ENCODE peak calls at places on chromosomes 1 and 21, in nine cellular contexts. G, I, W, M, P, Q, T, Y and F are unnamed samples. For H3K27me3 and H3K9me3, the result is how much of the 10 kb centered on the place peaks cover.

GRCh38 chr1:201888282-201889033 is at the start of gene SHISA4:
- DNase-seq in Y (peak), I (peak), W (peak), P (peak), Q (peak), T (peak), M (peak), G (peak), F (peak)

GRCh38 chr1:7888248-7889010 is 35.6 kb upstream of the UTS2 start:
- DNase-seq in M (peak), P (peak), T (no peak), G (peak), Q (no peak), W (no peak), Y (no peak), I (no peak), F (no peak)

GRCh38 chr1:204578867-204579664 is 62.9 kb downstream of the MDM4 start:
- DNase-seq in Y (peak), G (no peak), W (no peak), M (peak), I (no peak), P (peak), T (no peak), Q (no peak), F (no peak)

GRCh38 chr1:96721053-96721381 is 567 bp upstream of the PTBP2 start:
- DNase-seq in P (no peak), T (no peak), G (no peak), W (no peak), M (no peak), Q (no peak), Y (no peak), I (no peak), F (no peak)

GRCh38 chr1:110466646-110467280 is 15.8 kb downstream of the PROK1 start:
- DNase-seq in P (no peak), I (no peak), W (no peak), M (no peak), Y (no peak), Q (no peak), T (no peak), G (no peak), F (no peak)

GRCh38 chr1:22001409-22001808 is at the start of gene CELA3A:
- DNase-seq in M (no peak), Y (no peak), P (no peak), G (no peak), I (no peak), W (no peak), Q (no peak), T (no peak), F (no peak)

GRCh38 chr1:52558941-52559340 is 6.0 kb upstream of the TUT4 start:
- DNase-seq in T (no peak), M (no peak), Q (peak), G (no peak), I (no peak), P (no peak), W (no peak), Y (no peak), F (no peak)

GRCh38 chr1:67724928-67725560 is 40.0 kb downstream of the GADD45A start:
- DNase-seq in M (peak), I (no peak), Q (no peak), W (no peak), P (peak), T (peak), Y (no peak), G (peak), F (no peak)

GRCh38 chr1:58365328-58365727 is 181.2 kb downstream of the OMA1 start:
- DNase-seq in P (no peak), T (no peak), G (no peak), Q (no peak), Y (no peak), M (no peak), I (no peak), W (no peak), F (no peak)

GRCh38 chr1:223208164-223209075 is 65.4 kb upstream of the TLR5 start:
- DNase-seq in Q (no peak), M (no peak), W (no peak), Y (no peak), T (no peak), P (no peak), I (no peak), G (peak), F (no peak)

GRCh38 chr1:207336559-207337467 is 15.3 kb downstream of the CD55 start:
- DNase-seq in G (peak), M (peak), I (no peak), T (no peak), Q (no peak), P (no peak), Y (no peak), W (no peak), F (no peak)

GRCh38 chr21:46096997-46097825 is 701 bp upstream of the COL6A2 start:
- DNase-seq in T (peak), Q (no peak), Y (peak), W (no peak), I (peak), G (no peak), P (peak), M (peak), F (no peak)

GRCh38 chr1:239170828-239171227 is 215.5 kb upstream of the CHRM3 start:
- DNase-seq in I (no peak), Y (no peak), Q (no peak), G (no peak), P (no peak), W (no peak), M (no peak), T (no peak), F (no peak)

GRCh38 chr1:18948913-18949688 is 7.4 kb downstream of the IFFO2 start:
- DNase-seq in G (peak), Q (no peak), M (peak), I (peak), Y (no peak), T (peak), P (peak), W (no peak), F (no peak)

GRCh38 chr1:117657031-117657430 is 51.2 kb downstream of the TENT5C start:
- DNase-seq in G (peak), Q (no peak), W (peak), P (peak), Y (no peak), T (no peak), I (no peak), M (peak), F (no peak)

GRCh38 chr1:91730781-91731732 is 154.9 kb downstream of the TGFBR3 start:
- DNase-seq in W (peak), T (peak), G (peak), Q (peak), M (peak), I (peak), P (peak), Y (no peak), F (no peak)

GRCh38 chr1:19468397-19468956 is 16.9 kb downstream of the CAPZB start:
- DNase-seq in P (no peak), G (no peak), Y (no peak), M (no peak), T (no peak), Q (no peak), I (no peak), W (no peak), F (no peak)

GRCh38 chr1:24702511-24703293 is 42.5 kb upstream of the CLIC4 start:
- DNase-seq in M (peak), Q (no peak), W (no peak), G (peak), P (no peak), I (no peak), T (peak), Y (no peak), F (no peak)

GRCh38 chr1:110155878-110156522 is 5.7 kb downstream of the SLC6A17 start:
- DNase-seq in M (peak), W (no peak), G (peak), P (peak), I (peak), Q (peak), Y (peak), T (peak), F (no peak)

GRCh38 chr1:78370356-78370755 is 120.4 kb upstream of the PTGFR start:
- DNase-seq in P (peak), I (no peak), W (no peak), T (no peak), Q (no peak), Y (no peak), G (peak), M (peak), F (no peak)

GRCh38 chr1:165645654-165646366 is 14.8 kb downstream of the MGST3 start:
- DNase-seq in I (no peak), W (no peak), T (no peak), G (no peak), M (no peak), Y (no peak), P (no peak), Q (no peak), F (no peak)

GRCh38 chr1:116570358-116571214 is at the start of gene CD58:
- DNase-seq in T (peak), Y (peak), I (peak), P (peak), M (peak), W (peak), G (peak), Q (peak), F (peak)

GRCh38 chr1:221740941-221741363 is 937 bp downstream of the DUSP10 start:
- DNase-seq in I (no peak), Q (peak), Y (peak), P (peak), M (no peak), T (peak), W (no peak), G (no peak), F (no peak)

GRCh38 chr21:37375866-37376574 is 9.4 kb downstream of the DYRK1A start:
- DNase-seq in I (no peak), W (no peak), T (no peak), M (no peak), P (no peak), Q (no peak), Y (no peak), G (no peak), F (no peak)

GRCh38 chr1:51924455-51924854 is 45.9 kb upstream of the NRDC start:
- DNase-seq in T (no peak), I (no peak), M (no peak), Y (no peak), Q (no peak), G (peak), W (no peak), P (peak), F (no peak)

GRCh38 chr21:23986987-23987386 is 1620.3 kb downstream of the MRPL39 start:
- DNase-seq in T (no peak), Y (no peak), W (no peak), Q (no peak), P (no peak), I (no peak), M (no peak), G (no peak), F (no peak)

GRCh38 chr1:2438641-2439040 is 26.3 kb upstream of the PEX10 start:
- DNase-seq in G (no peak), M (no peak), Q (no peak), I (no peak), P (no peak), Y (no peak), T (no peak), W (no peak), F (no peak)

GRCh38 chr1:2437617-2438016 is 25.3 kb upstream of the PEX10 start:
- DNase-seq in M (no peak), G (no peak), Q (no peak), P (no peak), T (no peak), Y (no peak), I (no peak), W (no peak), F (no peak)

GRCh38 chr1:2439369-2439768 is 27.0 kb upstream of the PEX10 start:
- DNase-seq in W (no peak), I (no peak), P (no peak), G (no peak), T (no peak), Y (no peak), Q (no peak), M (no peak), F (no peak)

GRCh38 chr1:2436876-2437275 is 24.5 kb upstream of the PEX10 start:
- DNase-seq in M (no peak), T (no peak), I (no peak), P (no peak), G (no peak), Y (no peak), Q (no peak), W (no peak), F (no peak)

DNA sequence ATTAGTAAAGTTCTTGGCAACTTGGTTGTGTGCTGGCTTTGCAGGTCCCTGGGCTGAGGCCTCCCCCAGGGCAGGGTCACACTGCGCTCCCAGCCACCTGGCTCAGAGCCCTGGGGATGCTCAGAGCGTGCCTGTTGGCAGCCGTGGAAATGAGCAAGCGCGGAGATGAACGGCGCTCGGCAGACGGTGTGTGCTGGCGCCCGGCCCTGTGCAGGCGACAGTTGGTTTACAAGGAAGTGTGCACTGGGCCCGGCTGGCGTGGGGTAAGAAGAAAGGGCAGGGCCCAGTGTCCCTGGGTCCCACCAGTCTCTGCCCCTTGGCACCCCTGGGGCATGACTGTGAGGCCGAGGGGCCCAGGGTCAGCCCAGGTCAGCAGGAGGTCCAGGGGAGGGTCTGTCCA is 25.7 kb upstream of the PEX10 start:
- DNase-seq in T (no peak), I (no peak), P (peak), W (no peak), G (no peak), Y (no peak), Q (no peak), M (no peak), F (no peak)
- H3K27me3 ChIP-seq in T (half or more), I (under half), P (under half), W (under half), G (under half), Y (under half), Q (under half), M (under half), F (under half)

GRCh38 chr1:82874041-82874440 is 1073.3 kb downstream of the ADGRL2 start:
- DNase-seq in Y (no peak), M (no peak), G (no peak), W (no peak), Q (no peak), I (no peak), T (no peak), P (no peak), F (no peak)
- H3K9me3 ChIP-seq in Y (under half), M (under half), G (under half), W (under half), Q (under half), I (under half), T (under half), P (under half), F (under half)

DNA sequence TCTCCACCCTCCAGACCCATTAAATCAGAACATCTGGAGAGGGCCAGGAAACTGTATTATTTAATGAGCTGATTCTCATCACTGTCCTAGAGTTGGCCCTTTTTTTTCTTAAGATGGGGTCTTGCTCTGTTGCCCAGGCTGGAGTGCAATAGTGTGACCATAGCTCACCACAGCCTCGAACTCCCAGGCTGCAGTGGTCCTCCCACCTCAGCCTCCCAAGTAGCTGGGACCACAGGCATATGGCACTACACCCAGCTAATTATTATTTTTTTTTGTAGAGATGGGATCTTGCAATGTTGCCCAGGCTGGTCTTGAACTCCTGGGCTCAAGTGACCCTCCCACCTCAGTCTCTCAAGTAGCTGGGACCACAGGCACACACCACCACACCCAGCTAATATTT is 67.1 kb upstream of the EFHD2 start:
- DNase-seq in M (no peak), Q (no peak), T (no peak), Y (no peak), P (no peak), G (no peak), I (no peak), W (no peak), F (no peak)
- H3K27ac ChIP-seq in M (no peak), Q (no peak), T (no peak), Y (no peak), P (peak), G (no peak), I (peak), W (no peak), F (no peak)

DNA sequence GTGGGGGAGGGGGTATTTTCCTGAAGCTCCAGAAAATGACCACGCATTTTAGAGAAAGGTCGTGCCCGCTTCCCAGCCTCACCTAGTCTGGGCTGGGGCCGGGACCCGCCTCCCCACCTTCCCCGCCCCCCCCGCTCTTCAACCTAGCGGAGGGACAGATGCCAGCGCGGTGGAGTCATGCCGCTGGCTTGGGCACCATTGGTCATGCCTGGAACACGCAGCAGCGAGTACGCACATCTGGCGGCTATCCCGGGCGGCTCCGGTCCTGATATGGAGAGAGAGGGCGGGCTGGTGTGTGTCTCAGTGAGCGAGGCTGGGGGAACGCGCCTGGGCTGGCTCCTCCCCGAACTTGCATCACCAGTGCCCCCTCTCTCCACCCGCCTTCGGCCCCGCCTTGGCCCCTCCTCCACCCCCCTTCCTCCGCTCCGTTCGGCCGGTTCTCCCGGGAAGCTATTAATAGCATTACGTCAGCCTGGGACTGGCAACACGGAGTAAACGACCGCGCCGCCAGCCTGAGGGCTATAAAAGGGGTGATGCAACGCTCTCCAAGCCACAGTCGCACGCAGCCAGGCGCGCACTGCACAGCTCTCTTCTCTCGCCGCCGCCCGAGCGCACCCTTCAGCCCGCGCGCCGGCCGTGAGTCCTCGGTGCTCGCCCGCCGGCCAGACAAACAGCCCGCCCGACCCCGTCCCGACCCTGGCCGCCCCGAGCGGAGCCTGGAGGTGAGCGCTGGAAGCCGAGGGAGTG is at the start of gene ATF3:
- DNase-seq in Q (peak), P (peak), T (peak), M (peak), G (peak), W (peak), Y (peak), I (peak), F (peak)
- H3K27me3 ChIP-seq in Q (under half), P (under half), T (under half), M (under half), G (half or more), W (under half), Y (under half), I (under half), F (under half)

GRCh38 chr1:247165674-247166073 is 6.1 kb downstream of the ZNF124 start:
- DNase-seq in P (peak), Y (no peak), G (no peak), T (no peak), Q (no peak), W (no peak), I (no peak), M (no peak), F (no peak)

DNA sequence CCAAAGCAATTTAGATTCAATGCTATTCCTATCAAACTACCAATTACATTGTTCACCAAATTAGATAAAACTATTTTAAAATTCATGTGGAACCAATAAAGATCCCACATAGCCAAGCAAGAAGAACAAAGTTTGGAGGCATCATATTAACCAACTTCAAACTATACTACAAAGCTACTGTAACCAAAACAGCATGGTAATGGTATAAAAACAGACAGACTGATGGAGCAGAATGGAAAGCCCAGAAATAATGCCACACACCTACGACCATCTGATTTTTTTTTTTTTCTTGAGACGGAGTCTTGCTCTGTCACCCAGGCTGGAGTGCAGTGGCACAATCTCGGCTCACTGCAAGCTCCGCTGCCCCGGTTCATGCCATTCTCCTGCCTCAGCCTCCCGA is 7.1 kb downstream of the ZNF124 start:
- DNase-seq in T (no peak), G (no peak), Y (no peak), W (no peak), I (no peak), M (no peak), Q (no peak), P (no peak), F (no peak)
- H3K9me3 ChIP-seq in T (half or more), G (under half), Y (under half), W (under half), I (under half), M (under half), Q (under half), P (under half), F (under half)

DNA sequence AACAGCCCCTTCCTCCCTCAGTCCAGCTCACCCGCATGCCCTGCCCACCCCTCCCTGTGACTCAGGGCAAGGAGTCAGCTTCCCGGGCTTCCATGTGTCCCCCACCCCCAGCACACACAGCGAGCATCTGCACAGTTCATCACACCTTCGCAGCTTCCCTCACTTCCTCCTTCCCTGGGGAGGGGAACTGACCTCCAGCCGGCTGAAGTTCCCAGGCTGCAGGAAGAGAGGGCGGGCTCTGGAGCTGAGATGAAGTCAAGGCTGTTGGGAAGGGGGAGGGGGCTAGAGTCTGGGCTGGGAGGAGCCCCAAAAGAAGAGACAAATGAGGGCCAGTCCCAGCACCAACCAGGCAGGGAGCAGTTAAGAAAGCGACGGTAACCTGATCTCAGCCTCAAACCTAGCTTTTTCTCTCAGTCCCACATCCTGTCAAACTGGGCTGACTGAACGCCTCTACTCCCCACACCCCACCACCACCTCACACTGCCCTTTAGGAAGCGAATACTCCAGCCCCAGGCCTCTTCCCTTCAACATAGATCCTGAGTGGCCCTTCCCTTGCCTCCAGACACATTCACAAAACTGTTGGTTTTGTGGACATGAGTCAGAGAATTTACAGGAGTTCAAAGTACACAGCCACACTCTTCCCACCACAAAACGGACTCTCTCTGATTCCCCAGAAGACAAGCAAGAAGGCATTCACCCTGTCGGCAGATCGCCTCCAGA is 1.9 kb downstream of the RHOC start:
- DNase-seq in W (peak), Q (peak), I (peak), Y (peak), T (peak), G (peak), P (peak), M (peak), F (peak)
- H3K27ac ChIP-seq in W (peak), Q (peak), I (peak), Y (peak), T (peak), G (peak), P (peak), M (peak), F (peak)

GRCh38 chr1:10852486-10852885 is 56.0 kb upstream of the CASZ1 start:
- DNase-seq in P (peak), Q (no peak), T (no peak), W (no peak), M (no peak), Y (no peak), I (no peak), G (no peak), F (no peak)
- H3K27me3 ChIP-seq in P (under half), Q (under half), T (under half), W (under half), M (under half), Y (under half), I (under half), G (under half), F (under half)